ENCODE peak calls at places on chromosomes 5 and 9, in eight cellular contexts. One of them, this sample, is unnamed.

GRCh38 chr5:157167219-157167621 is 1.2 kb upstream of the GARIN3 start:
- DNase-seq in cardiac muscle cell: no peak
- DNase-seq in body of pancreas: no peak
- DNase-seq in mammary epithelial cell: peak
- DNase-seq in sigmoid colon: no peak
- DNase-seq in heart right ventricle: no peak
- DNase-seq in astrocyte of the spinal cord: peak
- DNase-seq in thoracic aorta: no peak
- DNase-seq in this sample: peak

GRCh38 chr9:121921444-121921843 is 171.7 kb downstream of the TTLL11 start:
- DNase-seq in cardiac muscle cell: no peak
- DNase-seq in body of pancreas: no peak
- DNase-seq in mammary epithelial cell: no peak
- DNase-seq in sigmoid colon: no peak
- DNase-seq in heart right ventricle: no peak
- DNase-seq in astrocyte of the spinal cord: no peak
- DNase-seq in thoracic aorta: no peak
- DNase-seq in this sample: no peak

GRCh38 chr5:34022131-34022705 is 14.4 kb upstream of the AMACR start:
- DNase-seq in cardiac muscle cell: no peak
- DNase-seq in body of pancreas: no peak
- DNase-seq in mammary epithelial cell: peak
- DNase-seq in sigmoid colon: no peak
- DNase-seq in heart right ventricle: no peak
- DNase-seq in astrocyte of the spinal cord: peak
- DNase-seq in thoracic aorta: no peak
- DNase-seq in this sample: peak

GRCh38 chr5:124935060-124935459 is 188.6 kb upstream of the ZNF608 start:
- DNase-seq in cardiac muscle cell: no peak
- DNase-seq in body of pancreas: no peak
- DNase-seq in mammary epithelial cell: peak
- DNase-seq in sigmoid colon: no peak
- DNase-seq in heart right ventricle: no peak
- DNase-seq in astrocyte of the spinal cord: no peak
- DNase-seq in thoracic aorta: no peak
- DNase-seq in this sample: peak

GRCh38 chr5:15601274-15601673 is 101.3 kb downstream of the FBXL7 start:
- DNase-seq in cardiac muscle cell: no peak
- DNase-seq in body of pancreas: no peak
- DNase-seq in mammary epithelial cell: no peak
- DNase-seq in sigmoid colon: no peak
- DNase-seq in heart right ventricle: no peak
- DNase-seq in astrocyte of the spinal cord: no peak
- DNase-seq in thoracic aorta: no peak
- DNase-seq in this sample: no peak

GRCh38 chr9:105328872-105329728 is 84.6 kb downstream of the SLC44A1 start:
- DNase-seq in cardiac muscle cell: no peak
- DNase-seq in body of pancreas: no peak
- DNase-seq in mammary epithelial cell: no peak
- DNase-seq in sigmoid colon: no peak
- DNase-seq in heart right ventricle: no peak
- DNase-seq in astrocyte of the spinal cord: no peak
- DNase-seq in thoracic aorta: no peak
- DNase-seq in this sample: no peak

GRCh38 chr9:92607773-92608172 is 62.2 kb downstream of the IPPK start:
- DNase-seq in cardiac muscle cell: peak
- DNase-seq in body of pancreas: peak
- DNase-seq in mammary epithelial cell: no peak
- DNase-seq in sigmoid colon: no peak
- DNase-seq in heart right ventricle: no peak
- DNase-seq in astrocyte of the spinal cord: peak
- DNase-seq in thoracic aorta: no peak
- DNase-seq in this sample: no peak

GRCh38 chr9:131140112-131140511 is 14.7 kb downstream of the NUP214 start:
- DNase-seq in cardiac muscle cell: no peak
- DNase-seq in body of pancreas: no peak
- DNase-seq in mammary epithelial cell: no peak
- DNase-seq in sigmoid colon: no peak
- DNase-seq in heart right ventricle: no peak
- DNase-seq in astrocyte of the spinal cord: no peak
- DNase-seq in thoracic aorta: no peak
- DNase-seq in this sample: no peak

GRCh38 chr9:123176230-123176629 is 92.2 kb downstream of the STRBP start:
- DNase-seq in cardiac muscle cell: no peak
- DNase-seq in body of pancreas: no peak
- DNase-seq in mammary epithelial cell: peak
- DNase-seq in sigmoid colon: no peak
- DNase-seq in heart right ventricle: no peak
- DNase-seq in astrocyte of the spinal cord: peak
- DNase-seq in thoracic aorta: no peak
- DNase-seq in this sample: no peak

GRCh38 chr9:116337015-116337414 is 183.4 kb downstream of the PAPPA start:
- DNase-seq in cardiac muscle cell: no peak
- DNase-seq in body of pancreas: no peak
- DNase-seq in mammary epithelial cell: peak
- DNase-seq in sigmoid colon: no peak
- DNase-seq in heart right ventricle: no peak
- DNase-seq in astrocyte of the spinal cord: peak
- DNase-seq in thoracic aorta: no peak
- DNase-seq in this sample: no peak

GRCh38 chr9:3240651-3241268 is 285.0 kb downstream of the RFX3 start:
- DNase-seq in cardiac muscle cell: peak
- DNase-seq in body of pancreas: peak
- DNase-seq in mammary epithelial cell: peak
- DNase-seq in sigmoid colon: peak
- DNase-seq in heart right ventricle: peak
- DNase-seq in astrocyte of the spinal cord: peak
- DNase-seq in thoracic aorta: no peak
- DNase-seq in this sample: peak

GRCh38 chr5:74186351-74187315 is 453.9 kb downstream of the ENC1 start:
- DNase-seq in cardiac muscle cell: no peak
- DNase-seq in body of pancreas: no peak
- DNase-seq in mammary epithelial cell: no peak
- DNase-seq in sigmoid colon: no peak
- DNase-seq in heart right ventricle: no peak
- DNase-seq in astrocyte of the spinal cord: peak
- DNase-seq in thoracic aorta: no peak
- DNase-seq in this sample: no peak

GRCh38 chr5:127373858-127374491 is 83.4 kb downstream of the MEGF10 start:
- DNase-seq in cardiac muscle cell: no peak
- DNase-seq in body of pancreas: no peak
- DNase-seq in mammary epithelial cell: no peak
- DNase-seq in sigmoid colon: no peak
- DNase-seq in heart right ventricle: no peak
- DNase-seq in astrocyte of the spinal cord: no peak
- DNase-seq in thoracic aorta: no peak
- DNase-seq in this sample: peak

GRCh38 chr5:173896631-173897030 is 8.5 kb downstream of the CPEB4 start:
- DNase-seq in cardiac muscle cell: no peak
- DNase-seq in body of pancreas: no peak
- DNase-seq in mammary epithelial cell: no peak
- DNase-seq in sigmoid colon: no peak
- DNase-seq in heart right ventricle: no peak
- DNase-seq in astrocyte of the spinal cord: no peak
- DNase-seq in thoracic aorta: no peak
- DNase-seq in this sample: no peak

GRCh38 chr5:173890195-173890951 is 2.2 kb downstream of the CPEB4 start:
- DNase-seq in cardiac muscle cell: peak
- DNase-seq in body of pancreas: peak
- DNase-seq in mammary epithelial cell: no peak
- DNase-seq in sigmoid colon: peak
- DNase-seq in heart right ventricle: peak
- DNase-seq in astrocyte of the spinal cord: peak
- DNase-seq in thoracic aorta: no peak
- DNase-seq in this sample: no peak

GRCh38 chr5:173891367-173891766 is 3.2 kb downstream of the CPEB4 start:
- DNase-seq in cardiac muscle cell: no peak
- DNase-seq in body of pancreas: no peak
- DNase-seq in mammary epithelial cell: no peak
- DNase-seq in sigmoid colon: no peak
- DNase-seq in heart right ventricle: no peak
- DNase-seq in astrocyte of the spinal cord: no peak
- DNase-seq in thoracic aorta: no peak
- DNase-seq in this sample: no peak

GRCh38 chr5:173895766-173896165 is 7.6 kb downstream of the CPEB4 start:
- DNase-seq in cardiac muscle cell: no peak
- DNase-seq in body of pancreas: no peak
- DNase-seq in mammary epithelial cell: no peak
- DNase-seq in sigmoid colon: no peak
- DNase-seq in heart right ventricle: no peak
- DNase-seq in astrocyte of the spinal cord: no peak
- DNase-seq in thoracic aorta: no peak
- DNase-seq in this sample: no peak

GRCh38 chr5:173893192-173893561 is 5.0 kb downstream of the CPEB4 start:
- DNase-seq in cardiac muscle cell: no peak
- DNase-seq in body of pancreas: no peak
- DNase-seq in mammary epithelial cell: no peak
- DNase-seq in sigmoid colon: no peak
- DNase-seq in heart right ventricle: no peak
- DNase-seq in astrocyte of the spinal cord: no peak
- DNase-seq in thoracic aorta: no peak
- DNase-seq in this sample: no peak
- H3K4me3 ChIP-seq in cardiac muscle cell: peak
- H3K4me3 ChIP-seq in body of pancreas: no peak
- H3K4me3 ChIP-seq in mammary epithelial cell: no peak
- H3K4me3 ChIP-seq in sigmoid colon: no peak
- H3K4me3 ChIP-seq in heart right ventricle: no peak
- H3K4me3 ChIP-seq in astrocyte of the spinal cord: no peak
- H3K4me3 ChIP-seq in thoracic aorta: peak
- H3K4me3 ChIP-seq in this sample: peak

GRCh38 chr9:100359057-100359456 is 6.3 kb upstream of the TEX10 start:
- DNase-seq in cardiac muscle cell: no peak
- DNase-seq in body of pancreas: no peak
- DNase-seq in mammary epithelial cell: no peak
- DNase-seq in sigmoid colon: no peak
- DNase-seq in heart right ventricle: no peak
- DNase-seq in astrocyte of the spinal cord: no peak
- DNase-seq in thoracic aorta: no peak
- DNase-seq in this sample: no peak
- TF ChIP-seq CTCF in cardiac muscle cell: no peak
- TF ChIP-seq CTCF in body of pancreas: no peak
- TF ChIP-seq CTCF in mammary epithelial cell: no peak
- TF ChIP-seq CTCF in sigmoid colon: no peak
- TF ChIP-seq CTCF in heart right ventricle: no peak
- TF ChIP-seq CTCF in astrocyte of the spinal cord: no peak
- TF ChIP-seq CTCF in thoracic aorta: no peak
- TF ChIP-seq CTCF in this sample: no peak

GRCh38 chr5:129077433-129078075 is 17.0 kb upstream of the ISOC1 start:
- DNase-seq in cardiac muscle cell: no peak
- DNase-seq in body of pancreas: no peak
- DNase-seq in mammary epithelial cell: no peak
- DNase-seq in sigmoid colon: no peak
- DNase-seq in heart right ventricle: no peak
- DNase-seq in astrocyte of the spinal cord: no peak
- DNase-seq in thoracic aorta: no peak
- DNase-seq in this sample: no peak
- H3K4me3 ChIP-seq in cardiac muscle cell: no peak
- H3K4me3 ChIP-seq in body of pancreas: no peak
- H3K4me3 ChIP-seq in mammary epithelial cell: no peak
- H3K4me3 ChIP-seq in sigmoid colon: no peak
- H3K4me3 ChIP-seq in heart right ventricle: no peak
- H3K4me3 ChIP-seq in astrocyte of the spinal cord: no peak
- H3K4me3 ChIP-seq in thoracic aorta: no peak
- H3K4me3 ChIP-seq in this sample: no peak

GRCh38 chr5:169746147-169746694 is 109.1 kb downstream of the DOCK2 start:
- DNase-seq in cardiac muscle cell: peak
- DNase-seq in body of pancreas: no peak
- DNase-seq in mammary epithelial cell: no peak
- DNase-seq in sigmoid colon: no peak
- DNase-seq in heart right ventricle: no peak
- DNase-seq in astrocyte of the spinal cord: no peak
- DNase-seq in thoracic aorta: no peak
- DNase-seq in this sample: peak

GRCh38 chr5:169744336-169744735 is 107.3 kb downstream of the DOCK2 start:
- DNase-seq in cardiac muscle cell: no peak
- DNase-seq in body of pancreas: no peak
- DNase-seq in mammary epithelial cell: peak
- DNase-seq in sigmoid colon: no peak
- DNase-seq in heart right ventricle: no peak
- DNase-seq in astrocyte of the spinal cord: no peak
- DNase-seq in thoracic aorta: no peak
- DNase-seq in this sample: peak

GRCh38 chr5:169745441-169746146 is 108.5 kb downstream of the DOCK2 start:
- DNase-seq in cardiac muscle cell: peak
- DNase-seq in body of pancreas: no peak
- DNase-seq in mammary epithelial cell: peak
- DNase-seq in sigmoid colon: no peak
- DNase-seq in heart right ventricle: no peak
- DNase-seq in astrocyte of the spinal cord: peak
- DNase-seq in thoracic aorta: no peak
- DNase-seq in this sample: no peak

GRCh38 chr5:169740435-169740834 is 103.4 kb downstream of the DOCK2 start:
- DNase-seq in cardiac muscle cell: no peak
- DNase-seq in body of pancreas: no peak
- DNase-seq in mammary epithelial cell: no peak
- DNase-seq in sigmoid colon: no peak
- DNase-seq in heart right ventricle: no peak
- DNase-seq in astrocyte of the spinal cord: no peak
- DNase-seq in thoracic aorta: no peak
- DNase-seq in this sample: no peak

DNA sequence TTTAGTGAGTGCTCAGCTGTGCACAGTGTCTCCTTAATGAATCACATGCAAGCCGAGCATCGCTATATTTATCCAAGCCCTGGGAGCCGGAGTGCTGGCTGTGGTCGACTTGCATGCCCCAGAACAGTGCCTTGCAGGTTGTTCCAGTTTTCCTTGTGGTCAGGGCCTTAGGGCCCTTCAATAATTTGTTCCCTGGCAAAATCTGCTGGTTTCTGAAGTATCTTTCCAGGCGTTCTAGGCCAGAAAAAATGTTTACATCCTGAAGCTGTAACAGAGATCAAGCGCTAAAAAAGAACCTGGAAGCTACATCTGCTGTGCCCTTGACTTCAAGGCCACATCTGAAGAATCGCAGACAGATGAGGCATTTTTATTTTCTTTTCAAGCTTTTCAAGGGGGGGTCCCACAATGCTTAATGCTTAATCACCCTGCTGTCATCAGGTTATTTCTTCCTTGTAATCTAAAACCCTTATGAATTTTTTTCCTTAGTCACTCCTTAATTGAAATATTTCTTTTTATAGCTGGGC is 105.8 kb downstream of the DOCK2 start:
- DNase-seq in cardiac muscle cell: peak
- DNase-seq in body of pancreas: no peak
- DNase-seq in mammary epithelial cell: peak
- DNase-seq in sigmoid colon: no peak
- DNase-seq in heart right ventricle: no peak
- DNase-seq in astrocyte of the spinal cord: peak
- DNase-seq in thoracic aorta: no peak
- DNase-seq in this sample: no peak
- TF ChIP-seq CTCF in cardiac muscle cell: no peak
- TF ChIP-seq CTCF in body of pancreas: no peak
- TF ChIP-seq CTCF in mammary epithelial cell: no peak
- TF ChIP-seq CTCF in sigmoid colon: no peak
- TF ChIP-seq CTCF in heart right ventricle: no peak
- TF ChIP-seq CTCF in astrocyte of the spinal cord: no peak
- TF ChIP-seq CTCF in thoracic aorta: no peak
- TF ChIP-seq CTCF in this sample: no peak

GRCh38 chr9:972512-973294 is 3.8 kb upstream of the DMRT3 start:
- DNase-seq in cardiac muscle cell: no peak
- DNase-seq in body of pancreas: no peak
- DNase-seq in mammary epithelial cell: no peak
- DNase-seq in sigmoid colon: no peak
- DNase-seq in heart right ventricle: no peak
- DNase-seq in astrocyte of the spinal cord: no peak
- DNase-seq in thoracic aorta: no peak
- DNase-seq in this sample: no peak
- H3K4me3 ChIP-seq in cardiac muscle cell: no peak
- H3K4me3 ChIP-seq in body of pancreas: peak
- H3K4me3 ChIP-seq in mammary epithelial cell: no peak
- H3K4me3 ChIP-seq in sigmoid colon: peak
- H3K4me3 ChIP-seq in heart right ventricle: no peak
- H3K4me3 ChIP-seq in astrocyte of the spinal cord: no peak
- H3K4me3 ChIP-seq in thoracic aorta: peak
- H3K4me3 ChIP-seq in this sample: no peak

This sample was measured in GM12865.